ENCODE peak calls at places on chromosomes 7 and 10, in nine cellular contexts. V is foreskin fibroblast, U is progenitor cell of endocrine pancreas, Z is HCT116, G is heart left ventricle, S is cardiac fibroblast, D is PC-3, I is IMR-90, W is left ventricle myocardium inferior. C is an unnamed sample.

GRCh38 chr7:4776160-4776623 is 769 bp downstream of the AP5Z1 start:
- DNase-seq in V (no peak), G (no peak), I (no peak), Z (no peak), S (no peak), D (no peak), W (no peak), U (no peak), C (no peak)

GRCh38 chr7:73742753-73743641 is 4.4 kb upstream of the ABHD11 start:
- DNase-seq in V (peak; percentile 44), I (no peak), D (peak; percentile 48), Z (peak; percentile 96), W (no peak), S (peak; percentile 23), U (peak; percentile 98), G (no peak), C (peak; percentile 92)

GRCh38 chr10:22010973-22011408 is 7.5 kb upstream of the DNAJC1 start:
- DNase-seq in U (no peak), S (peak; percentile 58), W (no peak), D (peak; percentile 61), I (peak; percentile 4), V (peak; percentile 17), G (no peak), Z (peak; percentile 18), C (no peak)

GRCh38 chr10:110410329-110411046 is 87.2 kb upstream of the DUSP5 start:
- DNase-seq in I (peak; percentile 98), V (peak; percentile 98), U (no peak), W (no peak), S (peak; percentile 96), D (peak; percentile 95), G (no peak), Z (peak; percentile 91), C (no peak)

GRCh38 chr7:93715234-93715633 is 140.7 kb upstream of the CALCR start:
- DNase-seq in W (peak; percentile 26), G (no peak), Z (peak; percentile 28), S (peak; percentile 77), D (peak; percentile 47), U (peak; percentile 35), I (peak; percentile 39), V (peak; percentile 71), C (no peak)

GRCh38 chr10:33441561-33441960 is 107.1 kb upstream of the NRP1 start:
- DNase-seq in V (peak; percentile 42), Z (no peak), G (no peak), I (no peak), D (peak; percentile 42), U (no peak), W (no peak), S (peak; percentile 24), C (no peak)

GRCh38 chr10:49138361-49138891 is 4.6 kb upstream of the FAM170B start:
- DNase-seq in Z (no peak), U (no peak), D (no peak), S (peak; percentile 21), G (no peak), I (peak; percentile 87), W (peak; percentile 49), V (peak; percentile 53), C (no peak)

GRCh38 chr10:23037561-23037960 is 57.8 kb upstream of the MSRB2 start:
- DNase-seq in I (no peak), G (no peak), W (no peak), Z (no peak), S (no peak), U (no peak), V (no peak), D (no peak), C (no peak)

GRCh38 chr10:43160067-43160918 is 22.0 kb downstream of the CSGALNACT2 start:
- DNase-seq in I (peak; percentile 90), D (peak; percentile 33), G (no peak), W (no peak), S (peak; percentile 60), V (peak; percentile 91), U (no peak), Z (no peak), C (no peak)

GRCh38 chr10:88107296-88107695 is 243.9 kb downstream of the PTEN start:
- DNase-seq in Z (no peak), U (no peak), W (no peak), G (no peak), S (no peak), V (no peak), I (no peak), D (no peak), C (no peak)

GRCh38 chr10:88106348-88106747 is 242.9 kb downstream of the PTEN start:
- DNase-seq in G (no peak), I (no peak), U (no peak), Z (no peak), V (no peak), S (no peak), D (no peak), W (no peak), C (no peak)

GRCh38 chr10:88107698-88108097 is 244.3 kb downstream of the PTEN start:
- DNase-seq in G (no peak), I (no peak), U (no peak), D (no peak), W (no peak), V (no peak), S (no peak), Z (no peak), C (no peak)

GRCh38 chr10:88110355-88110754 is 246.9 kb downstream of the PTEN start:
- DNase-seq in W (no peak), U (no peak), V (peak; percentile 78), Z (peak; percentile 59), I (peak; percentile 72), S (no peak), G (no peak), D (no peak), C (no peak)

DNA sequence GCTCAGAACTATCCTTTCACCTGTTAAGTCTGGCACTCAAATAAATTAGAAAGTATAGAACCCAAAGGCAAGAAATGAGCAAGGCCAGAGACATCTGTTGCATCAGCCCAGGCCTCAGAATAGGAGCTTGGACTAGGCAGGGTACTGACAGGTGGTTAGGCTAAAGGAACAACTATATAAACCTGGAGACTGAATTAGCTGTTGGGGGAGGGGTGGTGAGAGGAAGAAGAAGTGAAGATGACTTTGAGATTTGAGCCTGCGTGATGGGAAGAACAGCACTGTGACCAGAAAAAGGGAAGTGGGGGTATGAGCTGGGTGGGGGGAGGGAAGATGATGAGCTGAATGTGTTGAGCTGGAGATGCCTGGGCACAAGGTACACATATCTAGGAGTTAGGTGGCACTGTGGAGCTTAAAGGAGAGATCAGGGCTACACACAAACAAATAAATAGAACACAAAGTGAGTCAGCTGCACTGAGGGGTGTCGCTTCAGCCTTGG is 244.7 kb downstream of the PTEN start:
- DNase-seq in S (no peak), W (no peak), G (no peak), U (no peak), D (no peak), I (no peak), Z (peak; percentile 21), V (no peak), C (no peak)
- TF ChIP-seq CTCF in S (no peak), W (no peak), G (no peak), U (no peak), D (no peak), I (no peak), Z (peak; percentile 29), V (no peak), C (no peak)

DNA sequence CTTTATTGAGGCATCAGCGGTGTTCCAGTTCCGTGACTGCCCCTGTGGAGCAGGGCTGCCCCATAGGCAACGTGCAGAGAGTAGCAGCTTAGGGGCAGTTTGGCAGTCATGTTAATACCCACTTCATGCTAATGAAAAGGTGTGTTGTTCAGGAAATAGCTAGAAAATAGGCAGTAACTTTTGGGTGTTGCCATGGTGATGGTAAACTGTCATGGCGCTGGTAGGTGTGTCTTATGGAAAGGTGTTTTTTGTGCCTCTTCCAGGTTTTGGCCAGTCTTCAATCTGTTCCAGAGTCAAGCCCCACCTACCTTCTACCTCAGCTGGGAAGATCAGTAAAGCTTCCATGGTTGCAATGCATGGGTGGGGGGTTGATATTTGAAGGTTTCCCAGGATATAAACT is 36.3 kb upstream of the MINDY3 start:
- DNase-seq in S (no peak), W (no peak), Z (no peak), G (no peak), V (no peak), I (no peak), U (no peak), D (no peak), C (no peak)
- TF ChIP-seq CTCF in S (no peak), W (no peak), Z (no peak), G (no peak), V (no peak), I (no peak), U (no peak), D (no peak), C (no peak)

GRCh38 chr7:17546206-17546998 is 247.9 kb downstream of the AHR start:
- DNase-seq in I (peak; percentile 56), D (peak; percentile 38), W (no peak), Z (no peak), G (no peak), V (peak; percentile 91), U (no peak), S (peak; percentile 93), C (no peak)
- TF ChIP-seq CTCF in I (no peak), D (no peak), W (no peak), Z (no peak), G (no peak), V (no peak), U (no peak), S (no peak), C (no peak)

GRCh38 chr10:132788831-132789219 is 2.9 kb upstream of the NKX6-2 start:
- DNase-seq in Z (no peak), G (no peak), W (no peak), U (no peak), I (no peak), V (no peak), S (no peak), D (no peak), C (no peak)

GRCh38 chr10:132789659-132790148 is 3.8 kb upstream of the NKX6-2 start:
- DNase-seq in U (no peak), W (no peak), G (no peak), Z (no peak), S (no peak), V (no peak), I (no peak), D (no peak), C (no peak)

GRCh38 chr10:132786529-132787252 is 744 bp upstream of the NKX6-2 start:
- DNase-seq in Z (no peak), I (no peak), D (no peak), S (no peak), V (no peak), G (no peak), W (no peak), U (no peak), C (no peak)

GRCh38 chr10:132787253-132788179 is 1.6 kb upstream of the NKX6-2 start:
- DNase-seq in W (no peak), Z (no peak), V (no peak), U (peak; percentile 42), D (no peak), G (no peak), S (no peak), I (no peak), C (no peak)

DNA sequence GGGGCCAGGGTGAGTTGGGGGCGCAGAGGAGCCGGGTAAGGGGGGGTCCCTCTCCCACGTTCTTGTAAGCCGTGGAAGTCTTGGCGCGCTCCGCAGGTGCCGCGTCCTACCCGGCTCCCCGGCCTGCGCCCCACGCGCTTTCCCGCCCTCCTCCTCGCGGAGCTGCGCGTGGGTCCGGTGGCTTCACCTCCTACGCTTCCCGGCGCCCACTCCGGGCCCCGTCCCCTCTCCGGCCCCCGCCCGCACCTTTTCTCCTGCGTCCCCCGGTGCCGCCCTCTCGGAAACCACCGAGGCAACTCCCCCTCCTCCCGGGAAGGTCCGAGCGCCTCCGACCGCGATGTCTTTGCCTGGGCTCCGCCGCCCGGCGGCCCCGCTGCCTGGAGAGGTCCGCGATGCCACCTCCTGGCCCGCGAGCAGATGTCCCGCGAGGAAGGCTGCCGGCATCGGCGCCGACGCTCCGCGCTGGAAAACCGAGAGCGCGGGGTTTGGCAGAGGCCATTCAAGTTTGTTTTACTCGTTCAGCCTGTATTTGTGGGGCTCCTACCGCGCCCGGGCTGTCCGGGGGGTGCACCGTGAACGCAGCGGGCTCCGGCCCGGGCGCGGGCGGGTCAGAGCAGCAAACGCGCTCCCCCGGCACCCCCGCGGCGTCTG is 2.4 kb upstream of the NKX6-2 start:
- DNase-seq in U (no peak), Z (no peak), G (no peak), I (peak; percentile 16), W (no peak), D (peak; percentile 8), V (peak; percentile 68), S (peak; percentile 16), C (no peak)
- TF ChIP-seq CTCF in U (peak; percentile 30), Z (no peak), G (no peak), I (peak; percentile 41), W (peak; percentile 25), D (peak; percentile 13), V (peak; percentile 24), S (peak; percentile 16), C (peak; percentile 53)